ENCODE peak calls at places on chromosome 11, in four cellular contexts. J, C, K and L are unnamed samples.

GRCh38 chr11:1619449-1619848 is 2.5 kb downstream of the KRTAP5-4 start:
- DNase-seq in J (no peak), C (no peak), K (no peak), L (no peak)

GRCh38 chr11:70688142-70688541 is 289.8 kb downstream of the CTTN start:
- DNase-seq in J (no peak), C (no peak), K (no peak), L (no peak)

GRCh38 chr11:80849253-80849652 is 1408.4 kb upstream of the TENM4 start:
- DNase-seq in J (no peak), C (no peak), K (no peak), L (no peak)

GRCh38 chr11:118401880-118402590 is 629 bp downstream of the ATP5MG start:
- DNase-seq in J (no peak), C (no peak), K (no peak), L (no peak)

GRCh38 chr11:19380375-19380774 is 139.6 kb upstream of the E2F8 start:
- DNase-seq in J (no peak), C (no peak), K (no peak), L (no peak)

GRCh38 chr11:38693306-38693705 is 2095.3 kb upstream of the RAG2 start:
- DNase-seq in J (no peak), C (no peak), K (no peak), L (no peak)

GRCh38 chr11:118856314-118856713 is 27.4 kb upstream of the CXCR5 start:
- DNase-seq in J (no peak), C (no peak), K (no peak), L (no peak)

GRCh38 chr11:83317757-83318548 is 31.8 kb upstream of the CCDC90B start:
- DNase-seq in J (peak; percentile 22), C (peak; percentile 14), K (no peak), L (no peak)

GRCh38 chr11:12069053-12069676 is 41.2 kb upstream of the MICAL2 start:
- DNase-seq in J (no peak), C (no peak), K (no peak), L (no peak)

GRCh38 chr11:83691387-83692088 is 405.4 kb upstream of the CCDC90B start:
- DNase-seq in J (no peak), C (no peak), K (no peak), L (no peak)

GRCh38 chr11:19625438-19625837 is 87.2 kb upstream of the NAV2 start:
- DNase-seq in J (no peak), C (no peak), K (no peak), L (no peak)

GRCh38 chr11:16925495-16926065 is 88.6 kb downstream of the PLEKHA7 start:
- DNase-seq in J (no peak), C (peak; percentile 59), K (no peak), L (no peak)

GRCh38 chr11:119300198-119300964 is 16.5 kb downstream of the MCAM start:
- DNase-seq in J (no peak), C (no peak), K (no peak), L (no peak)

GRCh38 chr11:36431429-36432092 is 78.5 kb downstream of the TRAF6 start:
- DNase-seq in J (no peak), C (no peak), K (no peak), L (no peak)

GRCh38 chr11:129408865-129409444 is 33.3 kb downstream of the BARX2 start:
- DNase-seq in J (no peak), C (no peak), K (no peak), L (no peak)

GRCh38 chr11:128422576-128423370 is 164.6 kb downstream of the ETS1 start:
- DNase-seq in J (no peak), C (no peak), K (no peak), L (no peak)

GRCh38 chr11:9853929-9854557 is 190.2 kb downstream of the SWAP70 start:
- DNase-seq in J (no peak), C (no peak), K (no peak), L (no peak)

GRCh38 chr11:94946812-94947211 is 26.5 kb downstream of the CWC15 start:
- DNase-seq in J (no peak), C (no peak), K (no peak), L (no peak)

GRCh38 chr11:25566298-25567200 is 765.4 kb upstream of the ANO3 start:
- DNase-seq in J (no peak), C (no peak), K (no peak), L (no peak)